ENCODE peak calls at places on chromosome 4, in four cellular contexts. One of them, this sample, is unnamed.

GRCh38 chr4:73730292-73730691 is 10.1 kb upstream of the CXCL8 start:
- DNase-seq in K562: no peak
- DNase-seq in GM12878: no peak
- DNase-seq in HepG2: no peak
- DNase-seq in this sample: no peak

GRCh38 chr4:9924750-9925149 is 96.5 kb downstream of the SLC2A9 start:
- DNase-seq in GM12878: no peak
- DNase-seq in HepG2: no peak
- DNase-seq in K562: no peak
- DNase-seq in this sample: no peak

GRCh38 chr4:128812360-128812958 is 3.0 kb downstream of the JADE1 start:
- DNase-seq in HepG2: peak; percentile 76
- DNase-seq in K562: no peak
- DNase-seq in GM12878: no peak
- DNase-seq in this sample: peak; percentile 61

GRCh38 chr4:20684852-20685763 is 15.2 kb upstream of the PACRGL start:
- DNase-seq in K562: peak; percentile 16
- DNase-seq in HepG2: no peak
- DNase-seq in GM12878: no peak
- DNase-seq in this sample: no peak

GRCh38 chr4:139227729-139228404 is 50.8 kb upstream of the ELF2 start:
- DNase-seq in GM12878: no peak
- DNase-seq in K562: peak; percentile 42
- DNase-seq in HepG2: peak; percentile 38
- DNase-seq in this sample: no peak

GRCh38 chr4:78610546-78611214 is 59.1 kb downstream of the ANXA3 start:
- DNase-seq in K562: peak; percentile 77
- DNase-seq in GM12878: no peak
- DNase-seq in HepG2: no peak
- DNase-seq in this sample: no peak

GRCh38 chr4:26022346-26022891 is 108.4 kb downstream of the SMIM20 start:
- DNase-seq in HepG2: peak; percentile 73
- DNase-seq in GM12878: no peak
- DNase-seq in K562: no peak
- DNase-seq in this sample: no peak

GRCh38 chr4:162645381-162645780 is 481.6 kb upstream of the FSTL5 start:
- DNase-seq in K562: no peak
- DNase-seq in GM12878: no peak
- DNase-seq in HepG2: peak; percentile 4
- DNase-seq in this sample: no peak

GRCh38 chr4:47238697-47239096 is 207.3 kb downstream of the GABRB1 start:
- DNase-seq in GM12878: no peak
- DNase-seq in HepG2: no peak
- DNase-seq in K562: no peak
- DNase-seq in this sample: no peak

GRCh38 chr4:88320174-88320779 is 35.9 kb upstream of the PPM1K start:
- DNase-seq in GM12878: no peak
- DNase-seq in K562: no peak
- DNase-seq in HepG2: no peak
- DNase-seq in this sample: no peak

GRCh38 chr4:112029642-112030235 is 115.5 kb upstream of the FAM241A start:
- DNase-seq in GM12878: no peak
- DNase-seq in K562: no peak
- DNase-seq in HepG2: no peak
- DNase-seq in this sample: no peak

GRCh38 chr4:184400375-184400870 is 73.9 kb downstream of the IRF2 start:
- DNase-seq in GM12878: no peak
- DNase-seq in HepG2: no peak
- DNase-seq in K562: no peak
- DNase-seq in this sample: no peak

GRCh38 chr4:137700072-137700471 is 167.8 kb upstream of the PCDH18 start:
- DNase-seq in HepG2: no peak
- DNase-seq in GM12878: no peak
- DNase-seq in K562: no peak
- DNase-seq in this sample: no peak

GRCh38 chr4:171601091-171601490 is 212.1 kb upstream of the GALNTL6 start:
- DNase-seq in K562: no peak
- DNase-seq in GM12878: no peak
- DNase-seq in HepG2: no peak
- DNase-seq in this sample: no peak

GRCh38 chr4:117134386-117134785 is 49.0 kb upstream of the TRAM1L1 start:
- DNase-seq in K562: no peak
- DNase-seq in HepG2: peak; percentile 20
- DNase-seq in GM12878: peak; percentile 0
- DNase-seq in this sample: peak; percentile 17

GRCh38 chr4:184583738-184584502 is 65.3 kb downstream of the CASP3 start:
- DNase-seq in HepG2: no peak
- DNase-seq in GM12878: peak; percentile 41
- DNase-seq in K562: no peak
- DNase-seq in this sample: no peak

GRCh38 chr4:3683077-3683743 is 83.0 kb upstream of the ADRA2C start:
- DNase-seq in HepG2: no peak
- DNase-seq in GM12878: no peak
- DNase-seq in K562: no peak
- DNase-seq in this sample: peak; percentile 2

GRCh38 chr4:109169160-109169559 is 133.3 kb downstream of the COL25A1 start:
- DNase-seq in GM12878: no peak
- DNase-seq in HepG2: no peak
- DNase-seq in K562: no peak
- DNase-seq in this sample: no peak

GRCh38 chr4:157992038-157992706 is 180.7 kb downstream of the GASK1B start:
- DNase-seq in K562: peak; percentile 10
- DNase-seq in GM12878: no peak
- DNase-seq in HepG2: peak; percentile 60
- DNase-seq in this sample: no peak

GRCh38 chr4:10098770-10099139 is 17.8 kb downstream of the WDR1 start:
- DNase-seq in GM12878: no peak
- DNase-seq in K562: no peak
- DNase-seq in HepG2: no peak
- DNase-seq in this sample: no peak

GRCh38 chr4:139489638-139490037 is 35.7 kb downstream of the RAB33B start:
- DNase-seq in HepG2: no peak
- DNase-seq in K562: no peak
- DNase-seq in GM12878: no peak
- DNase-seq in this sample: no peak

GRCh38 chr4:140152015-140152703 is 1.8 kb downstream of the MAML3 start:
- DNase-seq in K562: peak; percentile 72
- DNase-seq in HepG2: no peak
- DNase-seq in GM12878: no peak
- DNase-seq in this sample: peak; percentile 79

GRCh38 chr4:4446434-4446833 is 59.5 kb downstream of the NSG1 start:
- DNase-seq in K562: no peak
- DNase-seq in HepG2: no peak
- DNase-seq in GM12878: no peak
- DNase-seq in this sample: no peak

GRCh38 chr4:5952286-5953002 is 59.6 kb upstream of the CRMP1 start:
- DNase-seq in HepG2: no peak
- DNase-seq in K562: no peak
- DNase-seq in GM12878: no peak
- DNase-seq in this sample: no peak

GRCh38 chr4:95018845-95019244 is 261.1 kb downstream of the BMPR1B start:
- DNase-seq in GM12878: no peak
- DNase-seq in HepG2: no peak
- DNase-seq in K562: no peak
- DNase-seq in this sample: no peak

GRCh38 chr4:186105721-186106335 is 1.3 kb downstream of the FAM149A start:
- DNase-seq in GM12878: no peak
- DNase-seq in K562: no peak
- DNase-seq in HepG2: no peak
- DNase-seq in this sample: no peak

GRCh38 chr4:186102931-186103330 is 1.6 kb upstream of the FAM149A start:
- DNase-seq in GM12878: no peak
- DNase-seq in HepG2: no peak
- DNase-seq in K562: no peak
- DNase-seq in this sample: no peak

GRCh38 chr4:186108391-186108790 is 3.9 kb downstream of the FAM149A start:
- DNase-seq in HepG2: no peak
- DNase-seq in GM12878: no peak
- DNase-seq in K562: no peak
- DNase-seq in this sample: no peak

GRCh38 chr4:186104895-186105720 is 604 bp downstream of the FAM149A start:
- DNase-seq in GM12878: no peak
- DNase-seq in HepG2: no peak
- DNase-seq in K562: no peak
- DNase-seq in this sample: peak; percentile 52

DNA sequence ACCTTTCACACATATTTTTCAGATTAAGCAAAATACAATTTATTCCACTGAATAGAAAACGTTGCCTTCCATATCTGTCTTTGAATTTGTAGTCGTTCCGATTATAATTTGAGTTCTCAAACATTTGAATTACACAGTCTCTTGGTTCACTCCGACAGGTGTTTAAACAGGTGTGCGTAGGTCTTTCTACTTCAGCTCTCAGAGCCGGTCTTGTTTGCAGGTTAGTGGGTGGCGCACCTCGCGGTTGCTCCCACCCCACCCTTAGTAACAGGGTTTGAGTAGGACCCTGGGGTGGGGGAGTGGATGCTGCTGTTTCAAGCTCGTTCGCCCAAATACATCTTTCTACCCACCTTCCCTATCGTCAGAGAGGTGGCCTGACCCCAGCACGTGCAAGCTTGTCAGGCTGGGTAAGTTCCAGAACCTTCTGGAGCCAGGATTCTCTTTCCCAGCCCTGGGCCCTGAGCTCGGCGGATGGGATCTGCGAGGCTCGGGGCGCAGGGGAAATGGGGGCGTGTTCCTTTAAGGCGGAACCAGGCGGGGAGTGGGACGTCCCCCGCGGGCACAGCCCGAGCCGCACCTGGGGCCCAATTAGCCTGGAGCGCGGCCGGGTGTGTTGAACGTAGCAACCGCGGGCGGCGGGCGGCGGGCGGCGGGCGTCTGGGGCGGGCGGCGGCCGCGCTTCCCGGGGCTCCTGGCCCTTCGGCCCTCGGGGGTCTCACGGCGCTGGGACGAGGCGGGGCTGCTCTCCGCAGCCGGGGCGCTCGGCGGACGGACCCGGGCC is at the start of gene FAM149A:
- DNase-seq in K562: no peak
- DNase-seq in HepG2: no peak
- DNase-seq in GM12878: no peak
- DNase-seq in this sample: peak; percentile 68
- TF ChIP-seq CREM in K562: no peak
- TF ChIP-seq CREM in HepG2: no peak
- TF ChIP-seq CREM in GM12878: no peak
- TF ChIP-seq CREM in this sample: peak; percentile 69

GRCh38 chr4:1379351-1379781 is 26.9 kb downstream of the NKX1-1 start:
- DNase-seq in HepG2: no peak
- DNase-seq in K562: no peak
- DNase-seq in GM12878: no peak
- DNase-seq in this sample: peak; percentile 8

GRCh38 chr4:1376841-1377605 is 29.2 kb downstream of the NKX1-1 start:
- DNase-seq in GM12878: no peak
- DNase-seq in HepG2: no peak
- DNase-seq in K562: no peak
- DNase-seq in this sample: peak; percentile 27

GRCh38 chr4:1377606-1378261 is 28.5 kb downstream of the NKX1-1 start:
- DNase-seq in K562: no peak
- DNase-seq in HepG2: no peak
- DNase-seq in GM12878: no peak
- DNase-seq in this sample: peak; percentile 8

GRCh38 chr4:1379801-1380331 is 26.4 kb downstream of the NKX1-1 start:
- DNase-seq in GM12878: no peak
- DNase-seq in K562: no peak
- DNase-seq in HepG2: no peak
- DNase-seq in this sample: peak; percentile 7

DNA sequence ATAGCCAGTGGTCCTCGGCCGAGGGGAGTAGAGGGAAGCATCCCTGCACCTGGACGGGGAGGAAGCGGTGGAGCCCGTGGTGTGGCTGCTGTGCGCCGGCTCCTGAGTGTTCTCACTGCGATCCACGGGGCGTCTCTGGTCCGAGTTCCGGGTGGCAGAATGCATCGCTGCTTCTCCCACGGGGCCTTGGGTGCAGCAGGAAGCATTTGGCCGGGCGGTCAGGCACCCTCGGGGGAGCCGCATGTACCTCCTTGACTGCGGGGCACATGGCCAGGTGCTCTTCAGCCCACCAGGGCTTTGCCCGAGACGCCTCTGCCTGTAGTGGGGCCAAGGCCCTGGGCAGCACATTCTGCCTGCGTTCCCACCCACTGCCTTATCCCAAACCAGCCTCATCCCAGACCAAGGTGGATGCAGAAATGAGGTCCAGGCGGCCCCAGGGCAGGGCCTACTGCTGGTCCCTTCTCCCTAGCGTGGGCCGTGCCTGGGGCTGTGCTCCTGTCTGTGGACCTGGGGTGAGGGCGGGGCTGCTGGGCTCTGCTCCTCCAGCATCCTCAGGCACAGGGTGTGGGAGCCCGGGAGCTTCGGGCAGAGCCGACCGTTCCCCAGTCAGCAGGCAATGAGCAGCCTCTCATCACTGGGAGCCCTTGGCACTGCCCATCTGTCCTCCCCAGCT is 27.5 kb downstream of the NKX1-1 start:
- DNase-seq in HepG2: no peak
- DNase-seq in K562: no peak
- DNase-seq in GM12878: no peak
- DNase-seq in this sample: peak; percentile 8
- TF ChIP-seq SP1 in HepG2: no peak
- TF ChIP-seq SP1 in K562: no peak
- TF ChIP-seq SP1 in GM12878: no peak
- TF ChIP-seq SP1 in this sample: no peak

GRCh38 chr4:102730968-102731533 is 29.7 kb downstream of the MANBA start:
- DNase-seq in K562: peak; percentile 17
- DNase-seq in GM12878: no peak
- DNase-seq in HepG2: peak; percentile 33
- DNase-seq in this sample: peak; percentile 51
- TF ChIP-seq CREM in K562: no peak
- TF ChIP-seq CREM in GM12878: no peak
- TF ChIP-seq CREM in HepG2: no peak
- TF ChIP-seq CREM in this sample: no peak

GRCh38 chr4:147640331-147640730 is 23.1 kb downstream of the TMEM184C start:
- DNase-seq in GM12878: no peak
- DNase-seq in HepG2: no peak
- DNase-seq in K562: no peak
- DNase-seq in this sample: no peak
- TF ChIP-seq SP1 in GM12878: no peak
- TF ChIP-seq SP1 in HepG2: no peak
- TF ChIP-seq SP1 in K562: no peak
- TF ChIP-seq SP1 in this sample: no peak

DNA sequence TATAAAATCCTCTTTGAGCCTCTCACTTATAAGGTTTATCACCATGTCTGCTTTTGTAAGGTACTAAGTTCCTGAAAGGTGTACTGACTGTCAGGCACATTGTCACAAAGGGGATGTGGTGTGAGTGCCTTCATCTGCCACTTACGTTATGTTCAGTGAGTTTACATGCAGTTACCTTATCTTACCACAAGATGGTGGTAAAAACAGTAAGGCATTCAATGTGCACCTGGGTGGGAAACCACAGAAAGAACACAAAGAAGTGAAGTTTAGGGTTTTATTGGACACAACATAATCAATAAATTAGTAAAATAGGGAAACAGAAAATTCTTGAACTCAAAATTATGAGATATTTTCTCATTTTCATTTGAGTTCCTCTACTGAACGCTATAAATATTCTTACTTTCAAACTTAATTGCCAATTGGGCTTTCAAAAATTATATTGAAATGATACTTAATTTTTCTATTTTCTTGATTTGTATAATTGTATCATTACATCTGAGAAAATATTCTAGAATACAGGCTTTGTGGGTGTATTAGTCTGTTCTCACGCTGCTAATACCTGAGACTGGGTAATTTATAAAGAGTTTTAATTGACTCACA is 650.8 kb downstream of the PCDH7 start:
- DNase-seq in K562: peak; percentile 19
- DNase-seq in HepG2: peak; percentile 37
- DNase-seq in GM12878: peak; percentile 4
- DNase-seq in this sample: no peak
- TF ChIP-seq CREM in K562: no peak
- TF ChIP-seq CREM in HepG2: no peak
- TF ChIP-seq CREM in GM12878: no peak
- TF ChIP-seq CREM in this sample: no peak